ENCODE peak calls at places on chromosomes 4 and X, in ten cellular contexts. Z is breast epithelium, O is dorsolateral prefrontal cortex, Q is HFF-Myc, H is OCI-LY7, T is PC-9, G is fibroblast of the aortic adventitia, J is right lobe of liver, P is endothelial cell, C is A549. E is an unnamed sample.

GRCh38 chr4:25925486-25926201 is 11.6 kb downstream of the SMIM20 start:
- DNase-seq in Z (no peak), O (no peak), Q (no peak), H (peak), T (no peak), G (peak), J (no peak), P (peak), C (peak), E (no peak)

GRCh38 chrX:10190367-10190766 is 33.6 kb downstream of the CLCN4 start:
- DNase-seq in Z (no peak), O (no peak), Q (peak), H (peak), T (peak), G (peak), J (no peak), P (no peak), C (peak), E (no peak)

GRCh38 chrX:119502727-119503483 is 34.7 kb downstream of the SLC25A5 start:
- DNase-seq in Z (peak), O (no peak), Q (no peak), H (no peak), T (peak), G (peak), J (peak), P (no peak), C (peak), E (peak)

GRCh38 chr4:77911842-77912450 is 49.3 kb downstream of the MRPL1 start:
- DNase-seq in Z (no peak), O (no peak), Q (no peak), H (peak), T (no peak), G (peak), J (no peak), P (no peak), C (no peak), E (no peak)

GRCh38 chr4:106208481-106209460 is 107.2 kb downstream of the TBCK start:
- DNase-seq in Z (no peak), O (no peak), Q (no peak), H (no peak), T (no peak), G (no peak), J (peak), P (no peak), C (no peak), E (no peak)

GRCh38 chrX:16212024-16212423 is 44.7 kb downstream of the MAGEB17 start:
- DNase-seq in Z (no peak), O (no peak), Q (no peak), H (no peak), T (no peak), G (peak), J (no peak), P (no peak), C (peak), E (no peak)

GRCh38 chr4:54056360-54056759 is 8.0 kb downstream of the CHIC2 start:
- DNase-seq in Z (no peak), O (no peak), Q (no peak), H (peak), T (no peak), G (no peak), J (no peak), P (no peak), C (no peak), E (no peak)

GRCh38 chrX:97909245-97909644 is 1025.5 kb downstream of the RPA4 start:
- DNase-seq in Z (no peak), O (no peak), Q (no peak), H (peak), T (no peak), G (no peak), J (no peak), P (no peak), C (no peak), E (no peak)

GRCh38 chrX:107153005-107153404 is 34.4 kb upstream of the RBM41 start:
- DNase-seq in Z (no peak), O (no peak), Q (no peak), H (no peak), T (no peak), G (no peak), J (no peak), P (no peak), C (no peak), E (no peak)

GRCh38 chr4:8607603-8608481 is 15.3 kb downstream of the CPZ start:
- DNase-seq in Z (no peak), O (no peak), Q (no peak), H (peak), T (no peak), G (no peak), J (no peak), P (peak), C (no peak), E (peak)

GRCh38 chr4:44522761-44523445 is 74.3 kb upstream of the KCTD8 start:
- DNase-seq in Z (no peak), O (no peak), Q (no peak), H (no peak), T (no peak), G (no peak), J (no peak), P (no peak), C (no peak), E (no peak)

GRCh38 chr4:156771171-156771837 is 200.3 kb downstream of the PDGFC start:
- DNase-seq in Z (peak), O (no peak), Q (peak), H (no peak), T (no peak), G (peak), J (no peak), P (no peak), C (peak), E (no peak)

GRCh38 chr4:19707876-19708275 is 543.8 kb upstream of the SLIT2 start:
- DNase-seq in Z (no peak), O (no peak), Q (no peak), H (no peak), T (no peak), G (no peak), J (no peak), P (no peak), C (no peak), E (no peak)

GRCh38 chr4:101953949-101954348 is 163.4 kb downstream of the BANK1 start:
- DNase-seq in Z (no peak), O (no peak), Q (peak), H (no peak), T (no peak), G (peak), J (no peak), P (peak), C (peak), E (no peak)

GRCh38 chr4:105619193-105619931 is 66.9 kb downstream of the ARHGEF38 start:
- DNase-seq in Z (peak), O (peak), Q (no peak), H (no peak), T (no peak), G (no peak), J (peak), P (no peak), C (no peak), E (no peak)

GRCh38 chr4:158805628-158806471 is 37.0 kb downstream of the FNIP2 start:
- DNase-seq in Z (peak), O (no peak), Q (no peak), H (no peak), T (peak), G (no peak), J (no peak), P (no peak), C (no peak), E (no peak)

GRCh38 chr4:186144596-186145569 is 40.4 kb downstream of the FAM149A start:
- DNase-seq in Z (no peak), O (peak), Q (no peak), H (no peak), T (no peak), G (peak), J (peak), P (peak), C (peak), E (no peak)

GRCh38 chr4:112102875-112103370 is 42.3 kb upstream of the FAM241A start:
- DNase-seq in Z (no peak), O (no peak), Q (no peak), H (no peak), T (no peak), G (no peak), J (no peak), P (no peak), C (no peak), E (no peak)

GRCh38 chr4:133385161-133385954 is 236.3 kb downstream of the PCDH10 start:
- DNase-seq in Z (no peak), O (no peak), Q (no peak), H (no peak), T (no peak), G (no peak), J (no peak), P (no peak), C (no peak), E (no peak)

GRCh38 chr4:48329976-48330375 is 11.4 kb upstream of the SLAIN2 start:
- DNase-seq in Z (no peak), O (no peak), Q (peak), H (no peak), T (peak), G (peak), J (no peak), P (no peak), C (peak), E (no peak)

GRCh38 chrX:39883664-39884063 is 214.1 kb downstream of the BCOR start:
- DNase-seq in Z (no peak), O (no peak), Q (no peak), H (no peak), T (no peak), G (no peak), J (no peak), P (no peak), C (no peak), E (no peak)

GRCh38 chr4:140090215-140090731 is 63.7 kb downstream of the MAML3 start:
- DNase-seq in Z (no peak), O (no peak), Q (no peak), H (no peak), T (peak), G (no peak), J (no peak), P (no peak), C (peak), E (no peak)

GRCh38 chrX:114959729-114960128 is 57.7 kb downstream of the IL13RA2 start:
- DNase-seq in Z (no peak), O (no peak), Q (peak), H (no peak), T (peak), G (peak), J (no peak), P (no peak), C (peak), E (no peak)

GRCh38 chrX:12162420-12162819 is 24.1 kb downstream of the FRMPD4 start:
- DNase-seq in Z (no peak), O (no peak), Q (peak), H (no peak), T (no peak), G (peak), J (no peak), P (no peak), C (no peak), E (no peak)

GRCh38 chr4:102335616-102336015 is 9.7 kb downstream of the SLC39A8 start:
- DNase-seq in Z (no peak), O (no peak), Q (no peak), H (no peak), T (no peak), G (no peak), J (no peak), P (no peak), C (no peak), E (no peak)

GRCh38 chr4:53478671-53479456 is 101.4 kb downstream of the FIP1L1 start:
- DNase-seq in Z (no peak), O (no peak), Q (peak), H (no peak), T (peak), G (peak), J (no peak), P (no peak), C (peak), E (no peak)

GRCh38 chr4:56619160-56619559 is 61.9 kb downstream of the HOPX start:
- DNase-seq in Z (no peak), O (no peak), Q (no peak), H (no peak), T (no peak), G (peak), J (no peak), P (no peak), C (no peak), E (no peak)

GRCh38 chr4:164768516-164768915 is 14.6 kb downstream of the SMIM31 start:
- DNase-seq in Z (no peak), O (no peak), Q (no peak), H (peak), T (no peak), G (peak), J (no peak), P (no peak), C (peak), E (no peak)

GRCh38 chrX:21658152-21658737 is at the start of gene KLHL34:
- DNase-seq in Z (no peak), O (no peak), Q (no peak), H (no peak), T (no peak), G (no peak), J (peak), P (peak), C (no peak), E (peak)

GRCh38 chr4:140861359-140862181 is 105.4 kb upstream of the TBC1D9 start:
- DNase-seq in Z (peak), O (no peak), Q (peak), H (peak), T (peak), G (peak), J (no peak), P (peak), C (peak), E (peak)

GRCh38 chrX:69028006-69028760 is 137.1 kb downstream of the PJA1 start:
- DNase-seq in Z (no peak), O (no peak), Q (no peak), H (peak), T (no peak), G (no peak), J (no peak), P (no peak), C (no peak), E (peak)

GRCh38 chrX:104486691-104487090 is 79.3 kb upstream of the IL1RAPL2 start:
- DNase-seq in Z (no peak), O (no peak), Q (no peak), H (no peak), T (no peak), G (no peak), J (no peak), P (no peak), C (no peak), E (no peak)

DNA sequence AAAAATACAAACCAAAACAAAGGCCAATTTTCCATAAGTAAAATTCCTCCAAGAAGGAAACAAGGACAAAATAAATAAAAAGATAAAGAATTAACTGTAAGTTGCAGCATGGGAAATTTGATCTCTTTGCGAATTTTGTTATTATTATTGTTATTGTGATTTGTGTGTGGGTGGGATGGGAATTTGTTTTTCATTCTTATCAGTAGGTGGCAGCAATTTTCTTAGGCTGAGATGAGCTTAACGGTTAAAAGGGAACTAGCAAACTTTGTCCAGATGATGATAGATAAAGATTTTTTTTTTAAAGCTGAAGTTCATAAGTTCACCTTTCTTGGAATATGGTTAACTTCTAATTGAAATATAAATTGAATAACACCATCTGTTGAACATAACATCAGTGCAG is 83.2 kb upstream of the IL1RAPL2 start:
- DNase-seq in Z (no peak), O (no peak), Q (no peak), H (peak), T (no peak), G (no peak), J (no peak), P (no peak), C (no peak), E (no peak)
- TF ChIP-seq CTCF in Z (no peak), O (no peak), Q (no peak), H (peak), T (peak), G (no peak), J (no peak), P (no peak), C (peak), E (no peak)

GRCh38 chrX:32483534-32484136 is 727.7 kb downstream of the DMD start:
- DNase-seq in Z (no peak), O (no peak), Q (no peak), H (peak), T (no peak), G (no peak), J (no peak), P (no peak), C (no peak), E (no peak)
- TF ChIP-seq CTCF in Z (no peak), O (peak), Q (no peak), H (peak), T (peak), G (no peak), J (no peak), P (peak), C (no peak), E (peak)

GRCh38 chr4:136687118-136687517 is 845.2 kb downstream of the PCDH18 start:
- DNase-seq in Z (no peak), O (no peak), Q (no peak), H (no peak), T (no peak), G (peak), J (no peak), P (no peak), C (peak), E (no peak)
- TF ChIP-seq CTCF in Z (no peak), O (no peak), Q (no peak), H (no peak), T (no peak), G (no peak), J (no peak), P (no peak), C (no peak), E (peak)

GRCh38 chrX:121322159-121322558 is 274.7 kb downstream of the GLUD2 start:
- DNase-seq in Z (no peak), O (no peak), Q (no peak), H (peak), T (no peak), G (no peak), J (no peak), P (no peak), C (no peak), E (no peak)
- TF ChIP-seq CTCF in Z (no peak), O (no peak), Q (no peak), H (peak), T (peak), G (peak), J (no peak), P (no peak), C (no peak), E (peak)

GRCh38 chr4:38490753-38491446 is 173.1 kb upstream of the KLF3 start:
- DNase-seq in Z (no peak), O (no peak), Q (no peak), H (no peak), T (no peak), G (peak), J (peak), P (no peak), C (no peak), E (no peak)

GRCh38 chr4:38488891-38489861 is 174.8 kb upstream of the KLF3 start:
- DNase-seq in Z (no peak), O (no peak), Q (no peak), H (no peak), T (no peak), G (peak), J (no peak), P (no peak), C (no peak), E (no peak)

GRCh38 chr4:38493068-38493467 is 170.9 kb upstream of the KLF3 start:
- DNase-seq in Z (no peak), O (no peak), Q (no peak), H (no peak), T (no peak), G (no peak), J (no peak), P (no peak), C (no peak), E (no peak)

GRCh38 chr4:38491854-38492478 is 172.0 kb upstream of the KLF3 start:
- DNase-seq in Z (no peak), O (no peak), Q (no peak), H (no peak), T (no peak), G (no peak), J (no peak), P (no peak), C (no peak), E (no peak)

GRCh38 chr4:38489924-38490639 is 173.9 kb upstream of the KLF3 start:
- DNase-seq in Z (peak), O (no peak), Q (no peak), H (no peak), T (no peak), G (peak), J (no peak), P (peak), C (peak), E (no peak)
- TF ChIP-seq CTCF in Z (no peak), O (no peak), Q (no peak), H (no peak), T (no peak), G (no peak), J (no peak), P (no peak), C (no peak), E (no peak)

GRCh38 chrX:104112326-104112951 is at the start of gene ZCCHC18:
- DNase-seq in Z (peak), O (peak), Q (no peak), H (peak), T (no peak), G (peak), J (peak), P (peak), C (peak), E (peak)

GRCh38 chrX:104118765-104119164 is 6.4 kb downstream of the ZCCHC18 start:
- DNase-seq in Z (no peak), O (no peak), Q (no peak), H (no peak), T (no peak), G (no peak), J (no peak), P (no peak), C (no peak), E (no peak)

GRCh38 chrX:104117753-104118152 is 5.4 kb downstream of the ZCCHC18 start:
- DNase-seq in Z (no peak), O (no peak), Q (no peak), H (no peak), T (no peak), G (no peak), J (no peak), P (no peak), C (no peak), E (no peak)

GRCh38 chrX:104108955-104109354 is 3.4 kb upstream of the ZCCHC18 start:
- DNase-seq in Z (no peak), O (no peak), Q (no peak), H (no peak), T (no peak), G (no peak), J (no peak), P (no peak), C (no peak), E (no peak)

GRCh38 chrX:104113237-104113965 is 1.1 kb downstream of the ZCCHC18 start:
- DNase-seq in Z (peak), O (peak), Q (peak), H (peak), T (no peak), G (peak), J (peak), P (peak), C (peak), E (no peak)
- TF ChIP-seq CTCF in Z (peak), O (peak), Q (peak), H (peak), T (peak), G (peak), J (peak), P (no peak), C (peak), E (peak)

GRCh38 chrX:154382483-154383069 is 3.5 kb downstream of the EMD start:
- DNase-seq in Z (no peak), O (no peak), Q (no peak), H (no peak), T (no peak), G (peak), J (no peak), P (no peak), C (no peak), E (no peak)

GRCh38 chrX:154383359-154384283 is 4.5 kb downstream of the EMD start:
- DNase-seq in Z (no peak), O (no peak), Q (no peak), H (no peak), T (no peak), G (no peak), J (no peak), P (no peak), C (no peak), E (no peak)

GRCh38 chrX:154381271-154381670 is 2.2 kb downstream of the EMD start:
- DNase-seq in Z (no peak), O (no peak), Q (no peak), H (no peak), T (no peak), G (no peak), J (no peak), P (no peak), C (no peak), E (no peak)

GRCh38 chrX:154380787-154381186 is 1.7 kb downstream of the EMD start:
- DNase-seq in Z (no peak), O (no peak), Q (no peak), H (no peak), T (no peak), G (no peak), J (no peak), P (no peak), C (no peak), E (no peak)

DNA sequence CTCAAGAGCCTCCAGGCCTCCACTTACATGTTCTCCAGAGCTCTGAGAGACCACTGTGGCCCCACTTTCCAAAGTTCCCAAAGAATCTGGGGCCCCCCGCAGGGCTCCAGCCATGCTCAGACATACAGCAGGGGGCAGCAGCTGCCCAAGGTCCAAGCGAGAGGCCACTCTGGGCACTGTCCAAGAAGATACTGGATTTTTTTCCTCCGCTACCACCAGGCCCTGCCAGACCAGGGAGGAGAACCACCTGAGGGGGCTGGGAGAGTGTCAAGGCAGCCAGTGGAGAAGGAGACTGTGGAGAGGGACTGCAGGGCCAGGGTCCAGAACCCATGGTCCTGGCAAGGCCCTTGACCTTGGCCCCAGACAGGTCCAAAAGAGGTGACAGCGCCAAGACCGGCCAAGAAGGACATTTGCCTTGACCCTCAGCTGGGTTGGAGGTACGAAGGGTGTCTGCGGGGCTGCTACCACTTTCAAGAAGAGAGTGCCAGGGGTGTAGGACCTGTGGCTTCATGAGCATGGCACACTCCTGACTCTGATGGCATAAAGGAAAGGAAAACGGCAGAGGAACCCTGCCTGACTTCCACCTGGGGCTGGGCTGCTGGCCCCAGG is 5.3 kb downstream of the EMD start:
- DNase-seq in Z (no peak), O (no peak), Q (no peak), H (no peak), T (no peak), G (no peak), J (peak), P (no peak), C (no peak), E (no peak)
- TF ChIP-seq CTCF in Z (no peak), O (peak), Q (no peak), H (peak), T (no peak), G (peak), J (peak), P (no peak), C (peak), E (peak)

E was measured in osteocyte.